ENCODE peak calls at places on chromosome 11, in four cellular contexts. One of them, this sample, is unnamed. For H3K79me2, the result is how much of the 10 kb centered on the place peaks cover.

GRCh38 chr11:61075891-61076290 is 26.4 kb upstream of the CD5 start:
- DNase-seq in H1: no peak
- DNase-seq in trophoblast cell: peak
- DNase-seq in H9: no peak
- DNase-seq in this sample: peak

GRCh38 chr11:74702383-74703007 is 28.7 kb downstream of the CHRDL2 start:
- DNase-seq in H1: peak
- DNase-seq in trophoblast cell: peak
- DNase-seq in H9: peak
- DNase-seq in this sample: peak

GRCh38 chr11:125141686-125142535 is 22.6 kb upstream of the PKNOX2 start:
- DNase-seq in H1: peak
- DNase-seq in trophoblast cell: peak
- DNase-seq in H9: peak
- DNase-seq in this sample: peak

GRCh38 chr11:93541884-93542752 is 1.1 kb downstream of the SMCO4 start:
- DNase-seq in H1: no peak
- DNase-seq in trophoblast cell: peak
- DNase-seq in H9: peak
- DNase-seq in this sample: peak

GRCh38 chr11:81165164-81165563 is 1568.5 kb downstream of the FAM181B start:
- DNase-seq in H1: no peak
- DNase-seq in trophoblast cell: no peak
- DNase-seq in H9: no peak
- DNase-seq in this sample: peak

GRCh38 chr11:78840623-78841022 is 266.0 kb upstream of the NARS2 start:
- DNase-seq in H1: no peak
- DNase-seq in trophoblast cell: no peak
- DNase-seq in H9: no peak
- DNase-seq in this sample: no peak

GRCh38 chr11:13008625-13009475 is at the start of gene RASSF10:
- DNase-seq in H1: peak
- DNase-seq in trophoblast cell: peak
- DNase-seq in H9: peak
- DNase-seq in this sample: peak

GRCh38 chr11:74462009-74462408 is 5.3 kb downstream of the KCNE3 start:
- DNase-seq in H1: no peak
- DNase-seq in trophoblast cell: peak
- DNase-seq in H9: no peak
- DNase-seq in this sample: peak

GRCh38 chr11:131154329-131154728 is 216.1 kb upstream of the NTM start:
- DNase-seq in H1: no peak
- DNase-seq in trophoblast cell: no peak
- DNase-seq in H9: no peak
- DNase-seq in this sample: peak

GRCh38 chr11:96314326-96315050 is 28.5 kb downstream of the MAML2 start:
- DNase-seq in H1: no peak
- DNase-seq in trophoblast cell: peak
- DNase-seq in H9: no peak
- DNase-seq in this sample: no peak

GRCh38 chr11:133520707-133521106 is 11.6 kb downstream of the OPCML start:
- DNase-seq in H1: no peak
- DNase-seq in trophoblast cell: no peak
- DNase-seq in H9: no peak
- DNase-seq in this sample: no peak

GRCh38 chr11:115990004-115990447 is 485.8 kb upstream of the CADM1 start:
- DNase-seq in H1: peak
- DNase-seq in trophoblast cell: peak
- DNase-seq in H9: peak
- DNase-seq in this sample: peak

GRCh38 chr11:57785072-57785471 is 23.5 kb downstream of the CTNND1 start:
- DNase-seq in H1: no peak
- DNase-seq in trophoblast cell: no peak
- DNase-seq in H9: no peak
- DNase-seq in this sample: no peak

GRCh38 chr11:121699801-121700200 is 247.0 kb upstream of the SORL1-AS1 start:
- DNase-seq in H1: no peak
- DNase-seq in trophoblast cell: no peak
- DNase-seq in H9: no peak
- DNase-seq in this sample: no peak

GRCh38 chr11:82732734-82733443 is 775 bp downstream of the FAM181B start:
- DNase-seq in H1: peak
- DNase-seq in trophoblast cell: peak
- DNase-seq in H9: peak
- DNase-seq in this sample: peak

GRCh38 chr11:60810583-60810982 is 25.4 kb downstream of the MS4A10 start:
- DNase-seq in H1: no peak
- DNase-seq in trophoblast cell: no peak
- DNase-seq in H9: no peak
- DNase-seq in this sample: no peak

GRCh38 chr11:58616594-58616993 is 5.9 kb upstream of the CNTF start:
- DNase-seq in H1: no peak
- DNase-seq in trophoblast cell: no peak
- DNase-seq in H9: no peak
- DNase-seq in this sample: no peak

GRCh38 chr11:113817162-113817561 is 37.6 kb downstream of the CLDN25 start:
- DNase-seq in H1: no peak
- DNase-seq in trophoblast cell: no peak
- DNase-seq in H9: no peak
- DNase-seq in this sample: no peak

GRCh38 chr11:71466358-71466757 is 13.4 kb downstream of the NADSYN1 start:
- DNase-seq in H1: no peak
- DNase-seq in trophoblast cell: no peak
- DNase-seq in H9: no peak
- DNase-seq in this sample: no peak

GRCh38 chr11:24900960-24901549 is 404.2 kb downstream of the LUZP2 start:
- DNase-seq in H1: no peak
- DNase-seq in trophoblast cell: no peak
- DNase-seq in H9: no peak
- DNase-seq in this sample: no peak

GRCh38 chr11:73597340-73597955 is 464 bp downstream of the FAM168A start:
- DNase-seq in H1: no peak
- DNase-seq in trophoblast cell: no peak
- DNase-seq in H9: no peak
- DNase-seq in this sample: peak

GRCh38 chr11:5304046-5304445 is 2.3 kb upstream of the OR51B4 start:
- DNase-seq in H1: no peak
- DNase-seq in trophoblast cell: no peak
- DNase-seq in H9: no peak
- DNase-seq in this sample: no peak

GRCh38 chr11:72813740-72814138 is 472 bp upstream of the ATG16L2 start:
- DNase-seq in H1: no peak
- DNase-seq in trophoblast cell: peak
- DNase-seq in H9: peak
- DNase-seq in this sample: no peak

GRCh38 chr11:105100206-105100605 is 39.4 kb downstream of the CARD18 start:
- DNase-seq in H1: no peak
- DNase-seq in trophoblast cell: peak
- DNase-seq in H9: peak
- DNase-seq in this sample: peak

GRCh38 chr11:95520765-95521542 is 268.6 kb downstream of the FAM76B start:
- DNase-seq in H1: no peak
- DNase-seq in trophoblast cell: no peak
- DNase-seq in H9: no peak
- DNase-seq in this sample: no peak

GRCh38 chr11:133302056-133302455 is 230.2 kb downstream of the OPCML start:
- DNase-seq in H1: no peak
- DNase-seq in trophoblast cell: no peak
- DNase-seq in H9: no peak
- DNase-seq in this sample: peak

GRCh38 chr11:18844753-18845367 is 53.3 kb upstream of the PTPN5 start:
- DNase-seq in H1: no peak
- DNase-seq in trophoblast cell: peak
- DNase-seq in H9: peak
- DNase-seq in this sample: peak

GRCh38 chr11:6321356-6321755 is 1.1 kb upstream of the CAVIN3 start:
- DNase-seq in H1: no peak
- DNase-seq in trophoblast cell: no peak
- DNase-seq in H9: no peak
- DNase-seq in this sample: no peak

GRCh38 chr11:91066648-91067047 is 843.8 kb upstream of the CHORDC1 start:
- DNase-seq in H1: no peak
- DNase-seq in trophoblast cell: no peak
- DNase-seq in H9: no peak
- DNase-seq in this sample: no peak

GRCh38 chr11:123577081-123577598 is 77.3 kb downstream of the SCN3B start:
- DNase-seq in H1: peak
- DNase-seq in trophoblast cell: peak
- DNase-seq in H9: peak
- DNase-seq in this sample: peak

GRCh38 chr11:118434553-118435232 is 1.6 kb upstream of the KMT2A start:
- DNase-seq in H1: peak
- DNase-seq in trophoblast cell: peak
- DNase-seq in H9: peak
- DNase-seq in this sample: peak

GRCh38 chr11:14454861-14455632 is 44.6 kb downstream of the COPB1 start:
- DNase-seq in H1: peak
- DNase-seq in trophoblast cell: peak
- DNase-seq in H9: no peak
- DNase-seq in this sample: peak

GRCh38 chr11:112584674-112585073 is 324.0 kb upstream of the PLET1 start:
- DNase-seq in H1: peak
- DNase-seq in trophoblast cell: peak
- DNase-seq in H9: peak
- DNase-seq in this sample: peak

DNA sequence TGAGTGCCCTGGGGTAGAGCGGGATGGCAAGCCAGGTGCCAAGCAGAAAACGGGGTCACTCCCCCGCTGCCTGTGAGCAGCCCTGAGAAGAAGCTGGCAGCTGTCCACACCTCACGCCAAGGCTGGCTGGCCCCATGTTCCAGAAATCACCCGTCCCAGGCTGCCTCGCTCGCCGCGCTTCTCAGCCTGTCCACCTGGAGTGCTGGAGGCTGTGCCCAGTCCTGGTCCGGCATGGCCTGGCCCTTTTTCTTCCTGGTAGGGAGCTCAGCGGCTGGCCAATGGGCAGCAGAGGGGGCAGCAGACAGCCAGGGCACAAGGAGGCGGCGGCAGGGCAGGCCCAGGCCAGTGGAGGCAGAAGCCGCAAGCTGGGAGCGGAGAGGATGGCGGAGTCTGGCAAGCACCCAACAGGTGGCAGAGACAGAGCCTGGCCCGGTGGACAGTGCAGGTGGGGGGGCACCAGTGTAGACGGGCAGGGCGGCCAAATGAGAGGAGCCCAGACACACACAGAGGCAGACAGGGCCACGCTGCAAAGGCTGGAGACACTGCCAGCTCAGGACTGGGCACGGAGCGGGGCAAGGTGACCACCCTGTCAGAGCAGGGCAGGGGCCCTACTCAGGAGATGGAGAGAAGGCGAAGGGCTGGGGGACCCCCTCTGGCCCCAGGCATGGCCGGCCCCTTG is 37.2 kb upstream of the TH start:
- DNase-seq in H1: peak
- DNase-seq in trophoblast cell: peak
- DNase-seq in H9: peak
- DNase-seq in this sample: no peak
- H4K8ac ChIP-seq in H1: no peak
- H4K8ac ChIP-seq in trophoblast cell: no peak
- H4K8ac ChIP-seq in H9: no peak
- H4K8ac ChIP-seq in this sample: no peak

DNA sequence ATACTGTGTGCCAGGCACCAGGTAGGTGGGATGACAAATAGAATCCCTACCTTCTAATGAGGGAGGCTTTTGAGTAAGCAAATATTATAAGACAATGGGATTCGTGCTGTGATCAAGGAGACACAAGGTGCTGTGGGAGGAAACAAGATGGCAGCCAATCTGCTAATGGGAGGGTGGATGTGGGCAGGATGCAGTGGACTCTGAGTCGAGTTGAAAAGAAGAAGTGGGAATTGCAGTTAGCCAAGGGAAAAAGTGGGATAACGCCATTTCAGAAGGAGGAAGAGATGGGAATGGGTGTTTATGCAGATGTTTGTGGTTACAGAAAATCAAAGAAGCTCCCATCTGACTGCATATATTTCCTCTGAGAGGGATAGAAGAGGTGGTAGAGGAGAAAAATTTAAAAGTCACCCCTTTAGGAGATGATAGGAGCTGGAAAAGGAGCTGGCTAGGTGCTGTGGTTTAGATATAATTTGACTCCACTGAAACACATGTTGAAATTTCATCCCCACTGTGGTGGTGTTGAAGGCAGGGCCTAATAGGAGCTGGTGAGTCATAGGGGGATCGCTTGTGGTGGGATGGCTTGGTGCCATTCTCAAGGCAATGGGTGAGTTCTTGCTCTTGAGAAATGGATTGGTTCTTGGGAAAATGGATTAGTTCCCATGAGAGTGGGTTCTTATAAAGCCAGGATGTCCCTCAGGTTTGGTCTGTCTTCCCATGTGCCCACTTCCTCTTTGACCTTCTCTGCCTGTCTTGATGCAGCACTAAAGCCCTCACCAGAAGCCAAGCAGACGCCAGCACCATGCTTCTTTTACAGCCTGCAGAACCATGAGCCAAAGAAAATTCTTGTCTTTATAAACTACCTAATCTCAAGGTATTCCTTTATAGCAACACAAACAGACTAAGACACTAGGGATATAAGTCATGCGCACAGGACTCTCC is 30.0 kb upstream of the POU2AF1 start:
- DNase-seq in H1: no peak
- DNase-seq in trophoblast cell: no peak
- DNase-seq in H9: no peak
- DNase-seq in this sample: no peak
- H3K9ac ChIP-seq in H1: no peak
- H3K9ac ChIP-seq in trophoblast cell: no peak
- H3K9ac ChIP-seq in H9: no peak
- H3K9ac ChIP-seq in this sample: no peak

DNA sequence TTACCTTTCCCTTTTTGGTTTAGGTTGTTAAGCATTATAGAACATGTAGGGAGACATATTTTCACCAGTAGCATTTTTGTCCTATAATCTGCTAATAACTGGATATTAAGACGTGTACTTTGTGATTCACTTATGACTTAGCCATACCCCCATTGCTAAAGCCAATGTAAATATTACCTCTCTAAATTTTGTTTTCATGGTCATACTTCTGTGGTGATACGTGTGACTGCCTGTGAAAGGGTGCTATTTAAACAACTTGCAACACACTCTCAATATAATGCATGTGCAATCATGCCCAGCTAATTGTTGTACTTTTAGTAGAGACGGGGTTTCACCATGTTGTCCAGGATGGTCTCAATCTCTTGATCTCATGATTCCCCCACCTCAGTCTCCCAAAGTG is 36.2 kb upstream of the PAK1 start:
- DNase-seq in H1: peak
- DNase-seq in trophoblast cell: no peak
- DNase-seq in H9: no peak
- DNase-seq in this sample: no peak
- H3K79me2 ChIP-seq in H1: under half
- H3K79me2 ChIP-seq in trophoblast cell: under half
- H3K79me2 ChIP-seq in H9: under half
- H3K79me2 ChIP-seq in this sample: under half

DNA sequence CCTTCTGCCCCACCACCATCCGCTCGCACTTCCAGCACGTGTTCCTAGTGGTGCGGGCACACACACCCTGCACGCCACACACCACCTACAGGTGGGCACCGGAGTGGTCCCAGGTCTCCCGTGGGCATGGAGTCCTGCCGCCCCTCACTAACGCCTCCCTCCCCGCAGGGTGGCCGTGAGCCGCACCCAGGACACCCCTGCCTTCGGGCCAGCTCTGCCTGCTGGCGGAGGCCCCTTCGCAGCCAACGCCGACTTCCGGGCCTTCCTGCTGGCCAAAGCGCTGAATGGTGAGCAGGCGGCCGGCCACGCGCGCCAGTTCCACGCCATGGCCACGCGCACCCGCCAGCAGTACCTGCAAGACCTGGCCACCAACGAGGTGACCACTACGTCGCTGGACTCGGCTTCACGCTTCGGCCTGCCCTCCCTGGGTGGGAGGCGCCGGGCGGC is 8.4 kb downstream of the SIPA1 start:
- DNase-seq in H1: no peak
- DNase-seq in trophoblast cell: no peak
- DNase-seq in H9: no peak
- DNase-seq in this sample: no peak
- H4K8ac ChIP-seq in H1: no peak
- H4K8ac ChIP-seq in trophoblast cell: no peak
- H4K8ac ChIP-seq in H9: no peak
- H4K8ac ChIP-seq in this sample: no peak

This sample was measured in mesendoderm.